ENCODE peak calls at places on chromosomes 11 and 22, in six cellular contexts. U, H, C, B, Q and P are unnamed samples.

GRCh38 chr11:66112640-66113098 is 42.6 kb downstream of the PACS1 start:
- DNase-seq in U (no peak), H (no peak), C (no peak), B (peak), Q (no peak), P (peak)

GRCh38 chr22:25143161-25144076 is 56.2 kb upstream of the CRYBB3 start:
- DNase-seq in U (no peak), H (no peak), C (no peak), B (no peak), Q (no peak), P (no peak)

GRCh38 chr11:16605440-16605970 is 132.9 kb upstream of the C11orf58 start:
- DNase-seq in U (no peak), H (peak), C (peak), B (peak), Q (peak), P (peak)

GRCh38 chr11:4851033-4851432 is 2.0 kb upstream of the OR51S1 start:
- DNase-seq in U (no peak), H (no peak), C (no peak), B (no peak), Q (no peak), P (no peak)

GRCh38 chr11:110113507-110113906 is 20.3 kb downstream of the ZC3H12C start:
- DNase-seq in U (no peak), H (no peak), C (no peak), B (no peak), Q (no peak), P (no peak)

GRCh38 chr11:117685566-117685965 is 111.5 kb downstream of the DSCAML1 start:
- DNase-seq in U (no peak), H (no peak), C (no peak), B (no peak), Q (no peak), P (no peak)

GRCh38 chr22:39257522-39258475 is 13.0 kb upstream of the PDGFB start:
- DNase-seq in U (no peak), H (no peak), C (no peak), B (no peak), Q (no peak), P (no peak)

GRCh38 chr22:42425337-42425988 is 6.7 kb downstream of the NFAM1 start:
- DNase-seq in U (no peak), H (peak), C (no peak), B (no peak), Q (no peak), P (no peak)

GRCh38 chr11:132082566-132082965 is 712.2 kb downstream of the NTM start:
- DNase-seq in U (no peak), H (no peak), C (no peak), B (no peak), Q (no peak), P (no peak)

GRCh38 chr11:119320593-119321524 is 3.9 kb upstream of the MCAM start:
- DNase-seq in U (peak), H (peak), C (no peak), B (peak), Q (no peak), P (peak)

GRCh38 chr11:15710593-15711260 is 596.0 kb downstream of the INSC start:
- DNase-seq in U (no peak), H (no peak), C (no peak), B (no peak), Q (no peak), P (no peak)

GRCh38 chr11:20113147-20113435 is 47.2 kb downstream of the DBX1 start:
- DNase-seq in U (no peak), H (no peak), C (no peak), B (no peak), Q (no peak), P (no peak)